ENCODE peak calls at places on chromosome 5, in nine cellular contexts. One of them, this sample, is unnamed. For H3K4me1, the result is how much of the 10 kb centered on the place peaks cover.

GRCh38 chr5:56356876-56357160 is 123.7 kb upstream of the ANKRD55 start:
- DNase-seq in HCT116: no peak
- DNase-seq in uterus: no peak
- DNase-seq in endothelial cell of umbilical vein: no peak
- DNase-seq in IMR-90: no peak
- DNase-seq in breast epithelium: no peak
- DNase-seq in A549: no peak
- DNase-seq in ovary: no peak
- DNase-seq in sigmoid colon: no peak
- DNase-seq in this sample: no peak

GRCh38 chr5:163529698-163530097 is 24.3 kb downstream of the MAT2B start:
- DNase-seq in breast epithelium: no peak
- DNase-seq in IMR-90: no peak
- DNase-seq in uterus: no peak
- DNase-seq in sigmoid colon: no peak
- DNase-seq in ovary: peak
- DNase-seq in endothelial cell of umbilical vein: no peak
- DNase-seq in A549: no peak
- DNase-seq in HCT116: no peak
- DNase-seq in this sample: no peak

GRCh38 chr5:1300581-1301083 is 5.8 kb upstream of the TERT start:
- DNase-seq in breast epithelium: no peak
- DNase-seq in endothelial cell of umbilical vein: no peak
- DNase-seq in IMR-90: no peak
- DNase-seq in A549: no peak
- DNase-seq in HCT116: no peak
- DNase-seq in sigmoid colon: peak
- DNase-seq in uterus: peak
- DNase-seq in ovary: peak
- DNase-seq in this sample: peak

GRCh38 chr5:26121343-26121742 is 917.0 kb downstream of the CDH9 start:
- DNase-seq in A549: peak
- DNase-seq in ovary: no peak
- DNase-seq in sigmoid colon: no peak
- DNase-seq in endothelial cell of umbilical vein: no peak
- DNase-seq in uterus: no peak
- DNase-seq in HCT116: no peak
- DNase-seq in breast epithelium: no peak
- DNase-seq in IMR-90: no peak
- DNase-seq in this sample: no peak

GRCh38 chr5:76401801-76402250 is 1.3 kb upstream of the IQGAP2 start:
- DNase-seq in breast epithelium: no peak
- DNase-seq in IMR-90: no peak
- DNase-seq in uterus: no peak
- DNase-seq in ovary: no peak
- DNase-seq in A549: no peak
- DNase-seq in endothelial cell of umbilical vein: no peak
- DNase-seq in HCT116: no peak
- DNase-seq in sigmoid colon: no peak
- DNase-seq in this sample: peak

GRCh38 chr5:76358-77169 is 15.4 kb upstream of the PLEKHG4B start:
- DNase-seq in A549: no peak
- DNase-seq in IMR-90: no peak
- DNase-seq in HCT116: no peak
- DNase-seq in endothelial cell of umbilical vein: no peak
- DNase-seq in sigmoid colon: no peak
- DNase-seq in breast epithelium: no peak
- DNase-seq in uterus: no peak
- DNase-seq in ovary: no peak
- DNase-seq in this sample: no peak

GRCh38 chr5:126866837-126867236 is 89.9 kb downstream of the LMNB1 start:
- DNase-seq in uterus: no peak
- DNase-seq in breast epithelium: no peak
- DNase-seq in ovary: no peak
- DNase-seq in sigmoid colon: no peak
- DNase-seq in IMR-90: no peak
- DNase-seq in A549: no peak
- DNase-seq in endothelial cell of umbilical vein: peak
- DNase-seq in HCT116: no peak
- DNase-seq in this sample: no peak

GRCh38 chr5:40238066-40238745 is 441.5 kb upstream of the PTGER4 start:
- DNase-seq in ovary: no peak
- DNase-seq in endothelial cell of umbilical vein: no peak
- DNase-seq in sigmoid colon: no peak
- DNase-seq in breast epithelium: no peak
- DNase-seq in A549: no peak
- DNase-seq in uterus: no peak
- DNase-seq in HCT116: no peak
- DNase-seq in IMR-90: no peak
- DNase-seq in this sample: no peak

GRCh38 chr5:16957305-16958165 is 21.4 kb upstream of the MYO10 start:
- DNase-seq in breast epithelium: no peak
- DNase-seq in HCT116: no peak
- DNase-seq in endothelial cell of umbilical vein: peak
- DNase-seq in IMR-90: peak
- DNase-seq in ovary: no peak
- DNase-seq in uterus: no peak
- DNase-seq in A549: no peak
- DNase-seq in sigmoid colon: no peak
- DNase-seq in this sample: no peak

GRCh38 chr5:112737472-112738179 is at the start of gene APC:
- DNase-seq in sigmoid colon: peak
- DNase-seq in endothelial cell of umbilical vein: peak
- DNase-seq in breast epithelium: peak
- DNase-seq in IMR-90: peak
- DNase-seq in HCT116: peak
- DNase-seq in uterus: peak
- DNase-seq in A549: peak
- DNase-seq in ovary: peak
- DNase-seq in this sample: peak
- TF ChIP-seq POLR2A in sigmoid colon: peak
- TF ChIP-seq POLR2A in endothelial cell of umbilical vein: peak
- TF ChIP-seq POLR2A in breast epithelium: no peak
- TF ChIP-seq POLR2A in IMR-90: peak
- TF ChIP-seq POLR2A in HCT116: no peak
- TF ChIP-seq POLR2A in uterus: peak
- TF ChIP-seq POLR2A in A549: no peak
- TF ChIP-seq POLR2A in ovary: no peak
- TF ChIP-seq POLR2A in this sample: no peak

DNA sequence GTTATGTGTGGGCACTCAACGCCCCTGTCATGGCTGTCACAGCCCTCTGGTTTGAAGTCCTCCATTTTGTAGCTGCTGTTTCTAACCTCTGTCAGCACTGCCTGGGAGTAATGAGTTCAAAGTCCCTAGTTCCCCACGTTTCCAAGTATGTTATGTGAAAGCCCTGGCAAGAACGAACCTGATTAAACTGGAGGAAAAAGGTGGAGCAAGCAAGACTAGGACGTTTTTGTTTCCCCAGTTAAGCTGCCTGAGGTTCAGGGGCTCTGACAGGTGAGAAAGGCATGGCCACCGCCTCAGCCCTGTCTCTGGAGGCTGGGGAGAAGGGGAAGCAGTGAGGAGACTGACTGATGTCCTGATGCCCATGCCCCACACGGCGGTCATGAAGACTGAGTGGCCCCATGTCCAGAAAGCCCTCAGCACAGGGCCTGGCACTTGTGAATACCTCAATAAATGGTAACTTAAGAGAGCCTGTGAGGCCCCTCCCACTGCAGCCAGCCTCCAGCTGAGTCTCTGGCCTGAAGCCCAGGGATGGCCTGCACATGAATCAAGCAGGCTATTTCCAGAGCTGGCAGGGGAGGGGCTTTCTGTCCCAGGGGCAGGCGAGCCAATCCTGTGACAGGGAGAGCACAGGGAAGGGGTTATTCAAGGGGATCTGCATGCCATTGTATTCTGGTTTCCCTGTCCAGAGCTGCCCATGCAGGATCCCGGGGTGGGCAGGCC is 61.8 kb downstream of the PFDN1 start:
- DNase-seq in endothelial cell of umbilical vein: peak
- DNase-seq in IMR-90: peak
- DNase-seq in HCT116: peak
- DNase-seq in uterus: peak
- DNase-seq in A549: peak
- DNase-seq in breast epithelium: peak
- DNase-seq in sigmoid colon: peak
- DNase-seq in ovary: peak
- DNase-seq in this sample: no peak
- H3K4me1 ChIP-seq in endothelial cell of umbilical vein: under half
- H3K4me1 ChIP-seq in IMR-90: under half
- H3K4me1 ChIP-seq in HCT116: under half
- H3K4me1 ChIP-seq in uterus: under half
- H3K4me1 ChIP-seq in A549: under half
- H3K4me1 ChIP-seq in breast epithelium: under half
- H3K4me1 ChIP-seq in sigmoid colon: half or more
- H3K4me1 ChIP-seq in ovary: under half
- H3K4me1 ChIP-seq in this sample: under half

GRCh38 chr5:151058891-151059611 is 21.8 kb downstream of the TNIP1 start:
- DNase-seq in endothelial cell of umbilical vein: no peak
- DNase-seq in uterus: no peak
- DNase-seq in sigmoid colon: no peak
- DNase-seq in ovary: no peak
- DNase-seq in breast epithelium: no peak
- DNase-seq in A549: no peak
- DNase-seq in IMR-90: no peak
- DNase-seq in HCT116: no peak
- DNase-seq in this sample: peak
- TF ChIP-seq POLR2A in endothelial cell of umbilical vein: no peak
- TF ChIP-seq POLR2A in uterus: no peak
- TF ChIP-seq POLR2A in sigmoid colon: no peak
- TF ChIP-seq POLR2A in ovary: no peak
- TF ChIP-seq POLR2A in breast epithelium: no peak
- TF ChIP-seq POLR2A in A549: no peak
- TF ChIP-seq POLR2A in IMR-90: no peak
- TF ChIP-seq POLR2A in HCT116: no peak
- TF ChIP-seq POLR2A in this sample: no peak

GRCh38 chr5:72302171-72302570 is 17.9 kb downstream of the MRPS27 start:
- DNase-seq in uterus: no peak
- DNase-seq in sigmoid colon: no peak
- DNase-seq in A549: no peak
- DNase-seq in IMR-90: no peak
- DNase-seq in HCT116: no peak
- DNase-seq in endothelial cell of umbilical vein: no peak
- DNase-seq in breast epithelium: no peak
- DNase-seq in ovary: no peak
- DNase-seq in this sample: no peak
- H3K4me1 ChIP-seq in uterus: under half
- H3K4me1 ChIP-seq in sigmoid colon: under half
- H3K4me1 ChIP-seq in A549: under half
- H3K4me1 ChIP-seq in IMR-90: under half
- H3K4me1 ChIP-seq in HCT116: under half
- H3K4me1 ChIP-seq in endothelial cell of umbilical vein: under half
- H3K4me1 ChIP-seq in breast epithelium: under half
- H3K4me1 ChIP-seq in ovary: under half
- H3K4me1 ChIP-seq in this sample: under half

DNA sequence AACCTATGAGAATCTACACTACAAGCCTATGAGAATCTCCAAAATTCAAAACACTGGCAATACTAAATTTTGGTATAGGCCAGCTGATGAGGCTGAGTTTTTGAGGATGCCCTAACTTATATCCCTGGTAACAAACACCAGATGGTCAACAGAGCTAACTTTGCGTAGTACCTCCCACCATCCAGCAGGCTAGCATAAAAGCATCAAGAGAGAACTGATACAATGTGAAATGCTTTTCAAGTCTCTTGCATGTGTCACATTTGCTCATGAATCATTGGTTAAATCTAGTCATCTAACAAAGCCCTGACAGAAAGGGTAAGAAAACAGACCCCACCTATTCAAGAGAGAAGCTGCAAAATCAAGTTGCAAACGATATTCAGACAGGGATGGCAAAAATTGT is 1609.7 kb upstream of the CDH9 start:
- DNase-seq in HCT116: no peak
- DNase-seq in sigmoid colon: no peak
- DNase-seq in ovary: no peak
- DNase-seq in uterus: no peak
- DNase-seq in endothelial cell of umbilical vein: no peak
- DNase-seq in IMR-90: no peak
- DNase-seq in A549: peak
- DNase-seq in breast epithelium: no peak
- DNase-seq in this sample: no peak
- TF ChIP-seq POLR2A in HCT116: no peak
- TF ChIP-seq POLR2A in sigmoid colon: no peak
- TF ChIP-seq POLR2A in ovary: no peak
- TF ChIP-seq POLR2A in uterus: no peak
- TF ChIP-seq POLR2A in endothelial cell of umbilical vein: no peak
- TF ChIP-seq POLR2A in IMR-90: no peak
- TF ChIP-seq POLR2A in A549: no peak
- TF ChIP-seq POLR2A in breast epithelium: no peak
- TF ChIP-seq POLR2A in this sample: no peak

DNA sequence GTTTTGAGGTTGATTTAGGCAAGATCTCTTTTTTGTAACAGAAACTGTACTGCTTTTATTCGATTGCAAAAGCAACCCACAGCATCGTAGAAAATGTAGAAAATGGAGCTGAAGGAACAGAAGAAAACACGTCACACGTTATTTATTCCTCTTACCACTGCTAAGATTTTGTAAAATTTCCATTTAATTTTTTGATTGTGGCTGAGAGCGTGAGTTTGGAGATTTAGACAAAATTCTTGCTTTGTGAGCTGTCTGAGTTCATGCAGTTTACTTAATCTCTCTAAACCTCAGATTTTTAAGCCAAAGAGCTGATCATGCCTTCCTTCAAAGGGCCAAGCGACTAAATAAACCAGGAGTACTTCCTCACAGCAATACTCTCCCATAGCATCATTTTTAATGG is 24.8 kb downstream of the DPYSL3 start:
- DNase-seq in breast epithelium: no peak
- DNase-seq in A549: no peak
- DNase-seq in IMR-90: peak
- DNase-seq in uterus: no peak
- DNase-seq in endothelial cell of umbilical vein: no peak
- DNase-seq in sigmoid colon: no peak
- DNase-seq in HCT116: no peak
- DNase-seq in ovary: no peak
- DNase-seq in this sample: no peak
- H3K4me1 ChIP-seq in breast epithelium: under half
- H3K4me1 ChIP-seq in A549: under half
- H3K4me1 ChIP-seq in IMR-90: under half
- H3K4me1 ChIP-seq in uterus: under half
- H3K4me1 ChIP-seq in endothelial cell of umbilical vein: half or more
- H3K4me1 ChIP-seq in sigmoid colon: half or more
- H3K4me1 ChIP-seq in HCT116: under half
- H3K4me1 ChIP-seq in ovary: under half
- H3K4me1 ChIP-seq in this sample: half or more

GRCh38 chr5:172868924-172869565 is 35.0 kb downstream of the ERGIC1 start:
- DNase-seq in breast epithelium: peak
- DNase-seq in A549: peak
- DNase-seq in ovary: peak
- DNase-seq in IMR-90: peak
- DNase-seq in uterus: peak
- DNase-seq in endothelial cell of umbilical vein: peak
- DNase-seq in HCT116: peak
- DNase-seq in sigmoid colon: peak
- DNase-seq in this sample: peak
- TF ChIP-seq POLR2A in breast epithelium: no peak
- TF ChIP-seq POLR2A in A549: no peak
- TF ChIP-seq POLR2A in ovary: no peak
- TF ChIP-seq POLR2A in IMR-90: peak
- TF ChIP-seq POLR2A in uterus: no peak
- TF ChIP-seq POLR2A in endothelial cell of umbilical vein: peak
- TF ChIP-seq POLR2A in HCT116: no peak
- TF ChIP-seq POLR2A in sigmoid colon: no peak
- TF ChIP-seq POLR2A in this sample: no peak